ENCODE peak calls at places on chromosomes 16 and 17, in nine cellular contexts. One of them, this sample, is unnamed.
A peak's percentile ranks its signal among the peaks of the same experiment; 100 is the strongest.

GRCh38 chr17:8757189-8757588 is 1.2 kb downstream of the SPDYE4 start:
- DNase-seq in tibial artery: no peak
- DNase-seq in activated CD4-positive, alpha-beta T cell treated with anti-CD3 and anti-CD28 coated beads, Interleukin-2, amount 10 ng/mL, durations not matched to agents 7 days and 5 days: no peak
- DNase-seq in posterior vena cava: no peak
- DNase-seq in NCI-H1694 treated with DMSO at 0.1 percent for 48 hours: no peak
- DNase-seq in Caco-2: no peak
- DNase-seq in frontal cortex: no peak
- DNase-seq in NCI-H774: no peak
- DNase-seq in amniotic stem cell: no peak
- DNase-seq in this sample: no peak

GRCh38 chr17:13127921-13128582 is 110.2 kb upstream of the ELAC2 start:
- DNase-seq in tibial artery: no peak
- DNase-seq in activated CD4-positive, alpha-beta T cell treated with anti-CD3 and anti-CD28 coated beads, Interleukin-2, amount 10 ng/mL, durations not matched to agents 7 days and 5 days: no peak
- DNase-seq in posterior vena cava: no peak
- DNase-seq in NCI-H1694 treated with DMSO at 0.1 percent for 48 hours: no peak
- DNase-seq in Caco-2: no peak
- DNase-seq in frontal cortex: no peak
- DNase-seq in NCI-H774: no peak
- DNase-seq in amniotic stem cell: no peak
- DNase-seq in this sample: no peak

GRCh38 chr16:1497014-1497598 is 3.9 kb downstream of the TELO2 start:
- DNase-seq in tibial artery: no peak
- DNase-seq in activated CD4-positive, alpha-beta T cell treated with anti-CD3 and anti-CD28 coated beads, Interleukin-2, amount 10 ng/mL, durations not matched to agents 7 days and 5 days: no peak
- DNase-seq in posterior vena cava: no peak
- DNase-seq in NCI-H1694 treated with DMSO at 0.1 percent for 48 hours: no peak
- DNase-seq in Caco-2: no peak
- DNase-seq in frontal cortex: no peak
- DNase-seq in NCI-H774: no peak
- DNase-seq in amniotic stem cell: no peak
- DNase-seq in this sample: no peak

GRCh38 chr17:47973541-47973940 is 2.6 kb downstream of the CDK5RAP3 start:
- DNase-seq in tibial artery: no peak
- DNase-seq in activated CD4-positive, alpha-beta T cell treated with anti-CD3 and anti-CD28 coated beads, Interleukin-2, amount 10 ng/mL, durations not matched to agents 7 days and 5 days: no peak
- DNase-seq in posterior vena cava: no peak
- DNase-seq in NCI-H1694 treated with DMSO at 0.1 percent for 48 hours: peak; percentile 71
- DNase-seq in Caco-2: peak; percentile 43
- DNase-seq in frontal cortex: no peak
- DNase-seq in NCI-H774: no peak
- DNase-seq in amniotic stem cell: no peak
- DNase-seq in this sample: no peak

GRCh38 chr17:50925296-50925891 is 59.2 kb upstream of the TOB1 start:
- DNase-seq in tibial artery: no peak
- DNase-seq in activated CD4-positive, alpha-beta T cell treated with anti-CD3 and anti-CD28 coated beads, Interleukin-2, amount 10 ng/mL, durations not matched to agents 7 days and 5 days: no peak
- DNase-seq in posterior vena cava: no peak
- DNase-seq in NCI-H1694 treated with DMSO at 0.1 percent for 48 hours: no peak
- DNase-seq in Caco-2: no peak
- DNase-seq in frontal cortex: no peak
- DNase-seq in NCI-H774: no peak
- DNase-seq in amniotic stem cell: no peak
- DNase-seq in this sample: no peak

GRCh38 chr16:78811247-78811646 is 711.8 kb downstream of the WWOX start:
- DNase-seq in tibial artery: no peak
- DNase-seq in activated CD4-positive, alpha-beta T cell treated with anti-CD3 and anti-CD28 coated beads, Interleukin-2, amount 10 ng/mL, durations not matched to agents 7 days and 5 days: no peak
- DNase-seq in posterior vena cava: no peak
- DNase-seq in NCI-H1694 treated with DMSO at 0.1 percent for 48 hours: no peak
- DNase-seq in Caco-2: no peak
- DNase-seq in frontal cortex: no peak
- DNase-seq in NCI-H774: no peak
- DNase-seq in amniotic stem cell: no peak
- DNase-seq in this sample: no peak

GRCh38 chr16:89586853-89587252 is 11.3 kb downstream of the CPNE7 start:
- DNase-seq in tibial artery: no peak
- DNase-seq in activated CD4-positive, alpha-beta T cell treated with anti-CD3 and anti-CD28 coated beads, Interleukin-2, amount 10 ng/mL, durations not matched to agents 7 days and 5 days: no peak
- DNase-seq in posterior vena cava: no peak
- DNase-seq in NCI-H1694 treated with DMSO at 0.1 percent for 48 hours: no peak
- DNase-seq in Caco-2: no peak
- DNase-seq in frontal cortex: no peak
- DNase-seq in NCI-H774: peak; percentile 25
- DNase-seq in amniotic stem cell: no peak
- DNase-seq in this sample: no peak

GRCh38 chr17:43351686-43352085 is 47.1 kb upstream of the ARL4D start:
- DNase-seq in tibial artery: no peak
- DNase-seq in activated CD4-positive, alpha-beta T cell treated with anti-CD3 and anti-CD28 coated beads, Interleukin-2, amount 10 ng/mL, durations not matched to agents 7 days and 5 days: no peak
- DNase-seq in posterior vena cava: no peak
- DNase-seq in NCI-H1694 treated with DMSO at 0.1 percent for 48 hours: no peak
- DNase-seq in Caco-2: no peak
- DNase-seq in frontal cortex: no peak
- DNase-seq in NCI-H774: no peak
- DNase-seq in amniotic stem cell: no peak
- DNase-seq in this sample: no peak

GRCh38 chr17:42559076-42559475 is 2.9 kb upstream of the COASY start:
- DNase-seq in tibial artery: no peak
- DNase-seq in activated CD4-positive, alpha-beta T cell treated with anti-CD3 and anti-CD28 coated beads, Interleukin-2, amount 10 ng/mL, durations not matched to agents 7 days and 5 days: no peak
- DNase-seq in posterior vena cava: no peak
- DNase-seq in NCI-H1694 treated with DMSO at 0.1 percent for 48 hours: no peak
- DNase-seq in Caco-2: no peak
- DNase-seq in frontal cortex: no peak
- DNase-seq in NCI-H774: no peak
- DNase-seq in amniotic stem cell: no peak
- DNase-seq in this sample: no peak

GRCh38 chr16:13839577-13839976 is 80.4 kb upstream of the ERCC4 start:
- DNase-seq in tibial artery: no peak
- DNase-seq in activated CD4-positive, alpha-beta T cell treated with anti-CD3 and anti-CD28 coated beads, Interleukin-2, amount 10 ng/mL, durations not matched to agents 7 days and 5 days: no peak
- DNase-seq in posterior vena cava: no peak
- DNase-seq in NCI-H1694 treated with DMSO at 0.1 percent for 48 hours: no peak
- DNase-seq in Caco-2: no peak
- DNase-seq in frontal cortex: no peak
- DNase-seq in NCI-H774: no peak
- DNase-seq in amniotic stem cell: no peak
- DNase-seq in this sample: no peak